ENCODE peak calls at places on chromosomes 16 and 17, in four cellular contexts. D is lung, F is astrocyte of the cerebellum, E is progenitor cell of endocrine pancreas. I is an unnamed sample.

GRCh38 chr17:65918450-65918849 is 273.5 kb downstream of the CEP112 start:
- DNase-seq in E (no peak), F (no peak), D (no peak), I (no peak)

GRCh38 chr16:78069913-78070312 is 29.5 kb upstream of the WWOX start:
- DNase-seq in E (no peak), F (no peak), D (no peak), I (no peak)

GRCh38 chr17:18319604-18320256 is 4.6 kb downstream of the SMCR8 start:
- DNase-seq in E (no peak), F (peak), D (no peak), I (no peak)

GRCh38 chr17:40496170-40496569 is 5.3 kb downstream of the TNS4 start:
- DNase-seq in E (no peak), F (no peak), D (no peak), I (no peak)

GRCh38 chr17:61904094-61904710 is 23.6 kb downstream of the INTS2 start:
- DNase-seq in D (no peak), F (no peak), E (no peak), I (no peak)

GRCh38 chr17:11039342-11039741 is 201.5 kb upstream of the PIRT start:
- DNase-seq in D (no peak), F (no peak), E (no peak), I (no peak)

GRCh38 chr17:10772425-10773380 is 31.2 kb downstream of the TMEM238L start:
- DNase-seq in F (no peak), E (no peak), D (no peak), I (no peak)

GRCh38 chr16:1078579-1079021 is 6.1 kb downstream of the SSTR5 start:
- DNase-seq in D (peak), F (peak), E (no peak), I (no peak)

GRCh38 chr17:34673516-34673915 is 94.1 kb downstream of the TMEM132E start:
- DNase-seq in D (no peak), E (no peak), F (no peak), I (no peak)

GRCh38 chr17:3557768-3558583 is at the start of gene TRPV3:
- DNase-seq in D (peak), F (no peak), E (no peak), I (no peak)

GRCh38 chr16:57186630-57187507 is 740 bp downstream of the RSPRY1 start:
- DNase-seq in D (peak), E (no peak), F (no peak), I (no peak)

GRCh38 chr16:9225527-9226316 is 134.3 kb downstream of the HAPSTR1 start:
- DNase-seq in D (no peak), E (no peak), F (no peak), I (no peak)

GRCh38 chr16:22353933-22354541 is 20.4 kb downstream of the CDR2 start:
- DNase-seq in E (no peak), D (no peak), F (no peak), I (no peak)

GRCh38 chr17:60165223-60165622 is 15.4 kb downstream of the CA4 start:
- DNase-seq in D (no peak), F (no peak), E (no peak), I (no peak)
- TF ChIP-seq CTCF in D (no peak), F (no peak), E (no peak), I (no peak)

GRCh38 chr16:4263504-4264436 is 9.1 kb downstream of the TFAP4 start:
- DNase-seq in F (no peak), D (peak), E (no peak), I (no peak)
- TF ChIP-seq CTCF in F (no peak), D (no peak), E (no peak), I (no peak)

DNA sequence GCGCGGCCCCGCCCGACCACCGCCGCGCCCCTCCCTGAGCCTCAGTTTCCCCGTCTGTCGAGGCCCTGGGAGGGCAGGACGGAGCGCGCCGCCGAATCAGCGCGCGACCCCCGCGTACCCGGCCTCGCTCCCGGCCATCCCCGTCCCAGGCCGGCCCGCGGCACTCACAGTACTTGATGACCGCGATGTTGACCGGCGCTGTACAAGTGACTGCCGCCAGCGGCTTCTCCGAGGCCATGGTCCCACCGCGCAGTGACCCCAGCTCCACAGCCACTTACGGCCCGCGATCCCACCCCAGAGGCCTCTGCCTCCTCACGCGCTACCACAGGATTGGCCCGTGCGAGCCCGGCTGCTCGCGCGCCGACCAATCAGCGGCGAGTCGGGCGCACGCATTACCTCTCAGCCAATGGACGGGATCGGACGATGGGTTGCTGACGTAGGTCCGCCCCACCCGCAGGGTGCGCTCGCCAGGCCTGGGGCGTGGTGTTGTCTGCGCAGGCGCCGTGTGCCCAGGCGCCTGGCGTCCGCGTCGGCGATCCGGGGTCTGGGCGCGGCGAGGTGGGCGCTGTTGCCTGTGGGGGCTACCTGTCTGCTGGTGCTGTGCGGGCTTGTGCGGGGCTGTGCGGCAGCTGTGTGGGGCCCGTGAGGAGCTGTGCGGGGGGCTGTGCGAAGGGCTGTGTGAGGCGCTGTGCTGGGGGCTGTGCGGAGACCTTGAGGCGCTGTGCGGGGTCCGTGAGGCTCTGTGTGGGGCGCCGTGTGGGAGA is at the start of gene MVD:
- DNase-seq in E (peak), D (peak), F (peak), I (peak)
- TF ChIP-seq CTCF in E (no peak), D (no peak), F (no peak), I (no peak)

DNA sequence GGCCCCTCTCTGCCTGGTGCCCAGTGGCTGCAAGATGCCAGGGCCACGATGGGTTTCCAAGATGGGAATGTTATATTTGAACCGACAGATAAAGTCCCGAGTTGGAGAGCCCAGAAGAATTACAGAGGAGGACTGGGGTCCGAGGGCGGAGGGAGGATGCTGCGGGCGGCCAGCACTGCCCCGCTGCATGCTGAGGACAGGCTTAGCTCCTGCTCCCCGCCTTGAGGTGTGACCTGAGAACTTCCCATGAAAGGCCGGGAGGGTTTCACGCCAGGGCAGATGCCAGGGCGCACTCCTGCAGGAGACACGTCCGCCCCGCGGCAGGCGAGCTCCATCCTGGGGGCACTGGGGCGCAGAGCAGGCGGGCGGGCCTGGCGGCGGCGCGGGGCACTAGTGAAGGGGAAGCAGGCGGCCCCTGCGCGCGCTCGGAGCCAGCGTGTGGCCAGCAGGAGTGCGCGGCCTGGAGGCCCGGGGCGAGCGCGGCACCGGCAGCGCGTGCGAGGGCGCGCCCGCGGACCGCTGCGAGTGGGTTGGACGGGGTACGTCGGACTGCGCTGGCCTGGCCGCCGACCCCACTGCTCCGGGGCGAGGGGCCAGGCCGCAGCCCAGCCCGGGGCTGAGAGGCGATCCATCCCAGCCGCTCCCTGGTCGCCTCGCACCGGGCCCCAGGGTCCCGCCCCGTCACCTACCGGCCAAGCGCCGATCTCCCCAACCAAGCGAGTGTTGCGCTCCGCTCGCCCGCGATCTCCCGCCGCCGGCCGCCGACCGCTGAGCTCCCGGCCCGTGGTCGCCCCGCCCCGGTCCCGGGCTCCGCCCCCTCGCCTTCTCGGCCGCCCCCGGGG is at the start of gene MAP3K14:
- DNase-seq in D (peak), F (no peak), E (peak), I (peak)
- TF ChIP-seq CTCF in D (no peak), F (no peak), E (peak), I (no peak)

DNA sequence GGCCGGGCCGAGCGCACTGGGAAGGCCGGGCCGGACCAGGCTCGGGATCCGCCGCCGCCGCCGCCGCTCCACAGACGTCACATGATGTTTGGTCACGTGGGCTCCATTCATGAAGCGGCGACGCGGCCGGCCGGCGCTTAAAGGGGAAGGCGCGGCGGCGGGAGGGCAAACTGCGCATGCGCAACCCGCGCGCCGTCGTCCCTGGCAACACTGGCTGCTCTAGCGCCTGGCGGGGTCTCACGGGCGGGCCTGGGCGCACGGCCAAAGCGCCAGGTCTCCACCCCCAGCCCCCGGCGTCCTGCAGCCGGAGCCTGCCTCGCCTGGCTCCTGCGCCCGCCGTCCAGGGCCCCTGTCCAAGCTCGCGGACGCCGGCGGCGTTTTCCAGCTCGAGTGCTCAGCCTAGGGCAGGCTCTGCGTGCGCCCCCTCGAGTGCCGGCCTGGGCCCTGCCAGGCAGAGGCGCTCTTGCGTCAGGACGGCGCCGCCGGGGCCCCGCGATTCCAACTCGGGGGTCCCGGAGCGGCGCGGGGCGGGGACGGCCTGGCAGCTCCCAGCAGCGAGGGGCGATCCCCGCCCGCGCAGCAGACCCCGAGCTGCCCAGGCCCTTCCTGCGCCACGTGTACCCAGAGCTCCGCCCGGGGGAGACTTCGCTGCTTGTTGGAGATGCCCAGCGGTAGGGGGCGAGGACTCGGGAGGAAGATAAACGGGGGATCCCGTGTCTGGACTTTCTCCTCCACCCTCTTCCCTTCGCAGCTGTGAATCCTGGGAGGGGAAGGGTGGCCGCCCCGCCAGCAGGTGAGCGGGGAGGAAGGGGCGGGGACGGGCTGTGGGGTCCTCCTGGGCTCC is at the start of gene MAFG:
- DNase-seq in D (peak), F (peak), E (peak), I (peak)
- TF ChIP-seq CTCF in D (no peak), F (peak), E (peak), I (peak)